ENCODE peak calls at places on chromosome X, in seven cellular contexts. P, L, A, W, D, K and S are unnamed samples.

GRCh38 chrX:55057691-55058249 is 17.1 kb upstream of the PAGE2B start:
- DNase-seq in L (no peak), A (no peak), D (no peak), K (peak), P (no peak), W (no peak), S (no peak)

GRCh38 chrX:107675823-107676555 is 47.7 kb downstream of the PRPS1 start:
- DNase-seq in L (no peak), D (no peak), K (no peak), A (peak), W (no peak), P (no peak), S (no peak)

GRCh38 chrX:128754130-128754529 is 701.9 kb upstream of the ACTRT1 start:
- DNase-seq in D (no peak), A (no peak), W (no peak), P (no peak), L (no peak), K (no peak), S (no peak)

GRCh38 chrX:16465081-16465876 is 184.7 kb upstream of the S100G start:
- DNase-seq in P (no peak), L (no peak), K (no peak), D (no peak), A (no peak), W (no peak), S (no peak)

GRCh38 chrX:111164728-111165127 is 68.7 kb downstream of the PAK3 start:
- DNase-seq in W (no peak), P (no peak), A (no peak), D (no peak), L (no peak), K (no peak), S (no peak)

GRCh38 chrX:41723821-41724220 is at the start of gene GPR82:
- DNase-seq in D (no peak), A (no peak), L (no peak), K (no peak), W (no peak), P (no peak), S (no peak)

GRCh38 chrX:77910108-77910840 is at the start of gene ATP7A:
- DNase-seq in W (peak), K (peak), D (peak), L (peak), P (peak), A (peak), S (peak)

GRCh38 chrX:63434665-63435064 is 83.5 kb upstream of the SPIN4 start:
- DNase-seq in A (no peak), L (no peak), P (no peak), D (no peak), K (no peak), W (no peak), S (no peak)

GRCh38 chrX:41474726-41475100 is 27.6 kb downstream of the NYX start:
- DNase-seq in W (no peak), D (no peak), P (no peak), L (no peak), K (no peak), A (no peak), S (no peak)

GRCh38 chrX:95539041-95539440 is 1145.6 kb upstream of the DIAPH2 start:
- DNase-seq in W (no peak), D (no peak), K (no peak), A (no peak), P (no peak), L (no peak), S (no peak)

GRCh38 chrX:139831689-139832456 is 101.0 kb downstream of the ATP11C start:
- DNase-seq in L (no peak), A (no peak), D (no peak), P (no peak), K (peak), W (no peak), S (no peak)

GRCh38 chrX:15146515-15146914 is 123.4 kb downstream of the ASB9 start:
- DNase-seq in W (no peak), P (no peak), L (no peak), D (no peak), A (peak), K (no peak), S (no peak)

GRCh38 chrX:76183289-76184057 is 10.6 kb downstream of the PBDC1 start:
- DNase-seq in A (no peak), L (no peak), D (no peak), P (no peak), K (no peak), W (no peak), S (no peak)

GRCh38 chrX:2610246-2611170 is 80.6 kb upstream of the CD99 start:
- DNase-seq in D (no peak), P (no peak), W (no peak), A (no peak), K (no peak), L (no peak), S (no peak)